ENCODE peak calls at places on chromosomes 16 and 17, in seven cellular contexts. One of them, this sample, is unnamed.

GRCh38 chr16:86298166-86299131 is 211.9 kb upstream of the FOXF1 start:
- DNase-seq in mucosa of descending colon: peak; percentile 35
- DNase-seq in A549: no peak
- DNase-seq in IMR-90: peak; percentile 88
- DNase-seq in fibroblast of villous mesenchyme: peak; percentile 98
- DNase-seq in fibroblast of pulmonary artery: no peak
- DNase-seq in fibroblast of lung: peak; percentile 64
- DNase-seq in this sample: peak; percentile 55

GRCh38 chr17:57671546-57672204 is 73.4 kb downstream of the CCDC182 start:
- DNase-seq in A549: peak; percentile 81
- DNase-seq in fibroblast of lung: peak; percentile 81
- DNase-seq in mucosa of descending colon: peak; percentile 71
- DNase-seq in fibroblast of villous mesenchyme: peak; percentile 81
- DNase-seq in fibroblast of pulmonary artery: peak; percentile 78
- DNase-seq in IMR-90: peak; percentile 69
- DNase-seq in this sample: peak; percentile 81

GRCh38 chr16:86377251-86378022 is 132.9 kb upstream of the FOXF1 start:
- DNase-seq in mucosa of descending colon: no peak
- DNase-seq in IMR-90: no peak
- DNase-seq in fibroblast of villous mesenchyme: no peak
- DNase-seq in fibroblast of lung: peak; percentile 43
- DNase-seq in A549: no peak
- DNase-seq in fibroblast of pulmonary artery: no peak
- DNase-seq in this sample: no peak

GRCh38 chr17:3207367-3207766 is at the start of gene OR1A1:
- DNase-seq in fibroblast of lung: no peak
- DNase-seq in A549: no peak
- DNase-seq in mucosa of descending colon: no peak
- DNase-seq in IMR-90: no peak
- DNase-seq in fibroblast of pulmonary artery: no peak
- DNase-seq in fibroblast of villous mesenchyme: no peak
- DNase-seq in this sample: no peak

GRCh38 chr17:81439926-81440450 is 44.7 kb downstream of the BAHCC1 start:
- DNase-seq in A549: no peak
- DNase-seq in fibroblast of lung: no peak
- DNase-seq in fibroblast of pulmonary artery: no peak
- DNase-seq in IMR-90: no peak
- DNase-seq in mucosa of descending colon: no peak
- DNase-seq in fibroblast of villous mesenchyme: no peak
- DNase-seq in this sample: no peak

GRCh38 chr17:42818379-42818778 is 5.7 kb downstream of the BECN1 start:
- DNase-seq in fibroblast of pulmonary artery: peak; percentile 46
- DNase-seq in fibroblast of lung: no peak
- DNase-seq in mucosa of descending colon: no peak
- DNase-seq in IMR-90: peak; percentile 33
- DNase-seq in fibroblast of villous mesenchyme: no peak
- DNase-seq in A549: no peak
- DNase-seq in this sample: no peak

GRCh38 chr16:3094289-3095027 is 4.6 kb downstream of the ZSCAN10 start:
- DNase-seq in fibroblast of lung: peak; percentile 49
- DNase-seq in fibroblast of pulmonary artery: peak; percentile 69
- DNase-seq in IMR-90: peak; percentile 23
- DNase-seq in mucosa of descending colon: peak; percentile 80
- DNase-seq in A549: peak; percentile 69
- DNase-seq in fibroblast of villous mesenchyme: peak; percentile 57
- DNase-seq in this sample: peak; percentile 61

GRCh38 chr17:21841839-21842238 is 149.5 kb downstream of the KCNJ18 start:
- DNase-seq in fibroblast of lung: no peak
- DNase-seq in fibroblast of pulmonary artery: no peak
- DNase-seq in fibroblast of villous mesenchyme: no peak
- DNase-seq in mucosa of descending colon: no peak
- DNase-seq in A549: no peak
- DNase-seq in IMR-90: no peak
- DNase-seq in this sample: no peak

GRCh38 chr17:46026815-46027125 is 27.7 kb downstream of the STH start:
- DNase-seq in A549: no peak
- DNase-seq in mucosa of descending colon: no peak
- DNase-seq in fibroblast of lung: no peak
- DNase-seq in IMR-90: no peak
- DNase-seq in fibroblast of pulmonary artery: no peak
- DNase-seq in fibroblast of villous mesenchyme: no peak
- DNase-seq in this sample: no peak

GRCh38 chr16:5044011-5044540 is 10.3 kb upstream of the NAGPA start:
- DNase-seq in fibroblast of lung: no peak
- DNase-seq in mucosa of descending colon: no peak
- DNase-seq in IMR-90: no peak
- DNase-seq in fibroblast of villous mesenchyme: no peak
- DNase-seq in A549: no peak
- DNase-seq in fibroblast of pulmonary artery: no peak
- DNase-seq in this sample: no peak

GRCh38 chr17:66753126-66753920 is 81.6 kb upstream of the CACNG5 start:
- DNase-seq in fibroblast of villous mesenchyme: no peak
- DNase-seq in IMR-90: no peak
- DNase-seq in mucosa of descending colon: no peak
- DNase-seq in fibroblast of pulmonary artery: no peak
- DNase-seq in A549: no peak
- DNase-seq in fibroblast of lung: no peak
- DNase-seq in this sample: no peak

GRCh38 chr17:28582513-28582912 is 5.8 kb upstream of the ALDOC start:
- DNase-seq in A549: no peak
- DNase-seq in fibroblast of lung: no peak
- DNase-seq in fibroblast of villous mesenchyme: no peak
- DNase-seq in IMR-90: no peak
- DNase-seq in fibroblast of pulmonary artery: no peak
- DNase-seq in mucosa of descending colon: no peak
- DNase-seq in this sample: no peak

GRCh38 chr17:58176200-58176599 is 9.4 kb downstream of the OR4D2 start:
- DNase-seq in mucosa of descending colon: no peak
- DNase-seq in fibroblast of villous mesenchyme: peak; percentile 12
- DNase-seq in fibroblast of lung: peak; percentile 12
- DNase-seq in IMR-90: peak; percentile 25
- DNase-seq in A549: no peak
- DNase-seq in fibroblast of pulmonary artery: peak; percentile 42
- DNase-seq in this sample: peak; percentile 54

GRCh38 chr17:64016248-64016784 is 4.1 kb downstream of the ICAM2 start:
- DNase-seq in IMR-90: no peak
- DNase-seq in fibroblast of pulmonary artery: no peak
- DNase-seq in fibroblast of villous mesenchyme: no peak
- DNase-seq in A549: no peak
- DNase-seq in fibroblast of lung: no peak
- DNase-seq in mucosa of descending colon: no peak
- DNase-seq in this sample: no peak

GRCh38 chr16:87552772-87553171 is 49.5 kb upstream of the JPH3 start:
- DNase-seq in fibroblast of lung: no peak
- DNase-seq in mucosa of descending colon: no peak
- DNase-seq in A549: no peak
- DNase-seq in fibroblast of pulmonary artery: no peak
- DNase-seq in IMR-90: no peak
- DNase-seq in fibroblast of villous mesenchyme: no peak
- DNase-seq in this sample: peak; percentile 32

GRCh38 chr17:80838381-80839345 is 153.0 kb upstream of the CHMP6 start:
- DNase-seq in A549: no peak
- DNase-seq in fibroblast of villous mesenchyme: no peak
- DNase-seq in mucosa of descending colon: no peak
- DNase-seq in fibroblast of pulmonary artery: no peak
- DNase-seq in IMR-90: no peak
- DNase-seq in fibroblast of lung: no peak
- DNase-seq in this sample: no peak

GRCh38 chr17:8256291-8256690 is 7.2 kb downstream of the PFAS start:
- DNase-seq in mucosa of descending colon: no peak
- DNase-seq in fibroblast of lung: no peak
- DNase-seq in fibroblast of villous mesenchyme: no peak
- DNase-seq in IMR-90: no peak
- DNase-seq in fibroblast of pulmonary artery: no peak
- DNase-seq in A549: no peak
- DNase-seq in this sample: no peak

GRCh38 chr17:8256691-8257090 is 7.6 kb downstream of the PFAS start:
- DNase-seq in fibroblast of lung: no peak
- DNase-seq in IMR-90: no peak
- DNase-seq in fibroblast of villous mesenchyme: no peak
- DNase-seq in fibroblast of pulmonary artery: no peak
- DNase-seq in mucosa of descending colon: no peak
- DNase-seq in A549: no peak
- DNase-seq in this sample: no peak

GRCh38 chr17:8254881-8255280 is 5.8 kb downstream of the PFAS start:
- DNase-seq in fibroblast of lung: no peak
- DNase-seq in fibroblast of pulmonary artery: no peak
- DNase-seq in fibroblast of villous mesenchyme: no peak
- DNase-seq in mucosa of descending colon: no peak
- DNase-seq in IMR-90: no peak
- DNase-seq in A549: no peak
- DNase-seq in this sample: no peak

GRCh38 chr17:8255499-8255898 is 6.4 kb downstream of the PFAS start:
- DNase-seq in fibroblast of lung: no peak
- DNase-seq in IMR-90: no peak
- DNase-seq in A549: peak; percentile 47
- DNase-seq in fibroblast of pulmonary artery: no peak
- DNase-seq in fibroblast of villous mesenchyme: no peak
- DNase-seq in mucosa of descending colon: no peak
- DNase-seq in this sample: peak; percentile 10

GRCh38 chr17:8253801-8254200 is 4.7 kb downstream of the PFAS start:
- DNase-seq in fibroblast of pulmonary artery: peak; percentile 36
- DNase-seq in A549: peak; percentile 62
- DNase-seq in IMR-90: no peak
- DNase-seq in mucosa of descending colon: peak; percentile 42
- DNase-seq in fibroblast of villous mesenchyme: peak; percentile 39
- DNase-seq in fibroblast of lung: no peak
- DNase-seq in this sample: peak; percentile 41
- TF ChIP-seq CTCF in fibroblast of pulmonary artery: peak; percentile 39
- TF ChIP-seq CTCF in A549: peak; percentile 48
- TF ChIP-seq CTCF in IMR-90: peak; percentile 15
- TF ChIP-seq CTCF in mucosa of descending colon: no peak
- TF ChIP-seq CTCF in fibroblast of villous mesenchyme: peak; percentile 53
- TF ChIP-seq CTCF in fibroblast of lung: no peak
- TF ChIP-seq CTCF in this sample: peak; percentile 61

DNA sequence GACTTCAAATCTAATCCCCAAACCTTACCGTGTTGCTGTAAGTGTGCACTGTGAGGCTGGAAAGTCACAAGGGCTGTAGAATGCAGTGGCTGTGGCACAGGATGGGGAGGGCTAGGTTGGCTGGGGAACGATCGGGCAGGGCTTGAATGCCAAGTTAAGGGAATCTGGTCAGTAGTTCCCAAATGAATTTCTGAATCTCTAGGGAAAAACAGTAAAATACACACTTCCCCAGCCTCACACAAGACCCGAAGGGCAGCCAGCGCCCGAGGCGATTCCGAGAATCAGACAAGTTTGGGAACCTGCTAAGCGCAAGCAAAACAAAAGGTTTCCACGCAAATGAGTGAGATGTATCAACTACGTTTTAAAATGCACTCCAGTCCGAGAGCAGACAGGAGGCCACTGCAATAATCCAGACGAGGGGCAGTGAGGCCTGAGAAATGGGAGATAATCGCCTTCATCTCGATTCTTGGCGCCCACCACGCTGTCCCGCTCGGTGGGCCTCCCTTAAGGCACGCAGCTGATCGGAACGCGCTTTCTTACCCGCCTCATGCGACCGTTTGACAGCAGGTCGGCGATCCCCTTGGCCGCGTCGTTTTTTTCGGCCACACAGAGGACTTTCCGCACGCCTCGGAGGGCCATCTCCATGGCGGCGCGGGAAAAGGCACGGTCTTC is 599 bp downstream of the TOP3A start:
- DNase-seq in fibroblast of lung: peak; percentile 9
- DNase-seq in fibroblast of villous mesenchyme: peak; percentile 27
- DNase-seq in IMR-90: peak; percentile 5
- DNase-seq in mucosa of descending colon: peak; percentile 13
- DNase-seq in A549: no peak
- DNase-seq in fibroblast of pulmonary artery: peak; percentile 16
- DNase-seq in this sample: peak; percentile 36
- TF ChIP-seq CTCF in fibroblast of lung: no peak
- TF ChIP-seq CTCF in fibroblast of villous mesenchyme: no peak
- TF ChIP-seq CTCF in IMR-90: no peak
- TF ChIP-seq CTCF in mucosa of descending colon: no peak
- TF ChIP-seq CTCF in A549: no peak
- TF ChIP-seq CTCF in fibroblast of pulmonary artery: no peak
- TF ChIP-seq CTCF in this sample: no peak

DNA sequence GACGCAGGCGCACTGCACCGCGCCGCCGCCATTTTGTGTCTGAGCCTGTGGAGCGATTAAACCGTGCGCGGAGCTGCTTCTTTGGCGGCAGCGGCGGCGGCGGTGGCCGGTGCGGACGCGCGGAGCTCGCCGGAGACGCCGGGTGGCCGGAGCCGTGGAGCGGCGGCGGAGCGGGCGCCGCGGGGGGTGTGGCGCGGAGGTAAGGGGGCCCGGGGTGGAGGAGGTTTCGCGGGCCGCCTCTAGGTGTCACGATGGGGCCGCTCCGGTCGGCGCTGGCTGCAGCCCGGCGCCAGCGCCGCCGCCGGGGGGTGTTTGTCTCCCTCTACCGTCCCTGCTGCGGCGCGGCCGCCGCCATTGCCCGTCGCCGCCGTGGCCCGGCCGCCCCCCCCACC is at the start of gene CTCF:
- DNase-seq in IMR-90: peak; percentile 81
- DNase-seq in mucosa of descending colon: peak; percentile 82
- DNase-seq in fibroblast of lung: peak; percentile 82
- DNase-seq in fibroblast of pulmonary artery: peak; percentile 83
- DNase-seq in fibroblast of villous mesenchyme: peak; percentile 86
- DNase-seq in A549: peak; percentile 84
- DNase-seq in this sample: peak; percentile 86
- TF ChIP-seq CTCF in IMR-90: peak; percentile 95
- TF ChIP-seq CTCF in mucosa of descending colon: peak; percentile 41
- TF ChIP-seq CTCF in fibroblast of lung: peak; percentile 16
- TF ChIP-seq CTCF in fibroblast of pulmonary artery: peak; percentile 17
- TF ChIP-seq CTCF in fibroblast of villous mesenchyme: peak; percentile 37
- TF ChIP-seq CTCF in A549: peak; percentile 93
- TF ChIP-seq CTCF in this sample: peak; percentile 40

GRCh38 chr17:34081269-34081668 is 173.8 kb upstream of the CCL2 start:
- DNase-seq in A549: peak; percentile 27
- DNase-seq in fibroblast of villous mesenchyme: no peak
- DNase-seq in fibroblast of lung: no peak
- DNase-seq in IMR-90: peak; percentile 6
- DNase-seq in fibroblast of pulmonary artery: peak; percentile 17
- DNase-seq in mucosa of descending colon: peak; percentile 2
- DNase-seq in this sample: peak; percentile 4
- TF ChIP-seq CTCF in A549: peak; percentile 36
- TF ChIP-seq CTCF in fibroblast of villous mesenchyme: peak; percentile 13
- TF ChIP-seq CTCF in fibroblast of lung: peak; percentile 28
- TF ChIP-seq CTCF in IMR-90: peak; percentile 41
- TF ChIP-seq CTCF in fibroblast of pulmonary artery: peak; percentile 48
- TF ChIP-seq CTCF in mucosa of descending colon: no peak
- TF ChIP-seq CTCF in this sample: peak; percentile 19

DNA sequence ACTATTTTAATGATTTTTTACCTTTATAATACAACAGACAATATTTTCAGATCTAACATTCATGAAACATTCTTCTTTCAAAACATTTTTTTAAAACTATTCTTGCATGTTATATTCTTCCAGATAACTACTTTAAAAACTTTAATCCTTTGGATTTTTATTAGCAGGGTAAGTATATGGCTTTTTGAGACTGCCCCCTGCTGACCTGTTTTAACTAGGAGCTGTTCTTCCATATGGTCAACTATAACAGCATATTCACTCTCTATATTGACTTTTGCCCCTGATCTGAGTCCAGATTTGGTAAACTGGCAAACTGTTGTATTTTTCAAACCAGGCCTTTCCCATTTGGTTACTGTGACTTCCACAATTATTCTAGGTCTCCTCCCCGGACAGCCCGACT is 16.5 kb downstream of the ZNF18 start:
- DNase-seq in A549: no peak
- DNase-seq in fibroblast of lung: peak; percentile 17
- DNase-seq in fibroblast of villous mesenchyme: peak; percentile 11
- DNase-seq in IMR-90: no peak
- DNase-seq in fibroblast of pulmonary artery: peak; percentile 26
- DNase-seq in mucosa of descending colon: no peak
- DNase-seq in this sample: peak; percentile 36
- TF ChIP-seq CTCF in A549: peak; percentile 15
- TF ChIP-seq CTCF in fibroblast of lung: peak; percentile 51
- TF ChIP-seq CTCF in fibroblast of villous mesenchyme: peak; percentile 40
- TF ChIP-seq CTCF in IMR-90: peak; percentile 23
- TF ChIP-seq CTCF in fibroblast of pulmonary artery: peak; percentile 46
- TF ChIP-seq CTCF in mucosa of descending colon: no peak
- TF ChIP-seq CTCF in this sample: peak; percentile 52

GRCh38 chr17:44218344-44219125 is 940 bp downstream of the UBTF start:
- DNase-seq in fibroblast of lung: peak; percentile 86
- DNase-seq in IMR-90: peak; percentile 83
- DNase-seq in fibroblast of pulmonary artery: peak; percentile 89
- DNase-seq in A549: peak; percentile 93
- DNase-seq in fibroblast of villous mesenchyme: peak; percentile 92
- DNase-seq in mucosa of descending colon: peak; percentile 88
- DNase-seq in this sample: peak; percentile 91
- TF ChIP-seq CTCF in fibroblast of lung: peak; percentile 32
- TF ChIP-seq CTCF in IMR-90: peak; percentile 66
- TF ChIP-seq CTCF in fibroblast of pulmonary artery: peak; percentile 26
- TF ChIP-seq CTCF in A549: peak; percentile 67
- TF ChIP-seq CTCF in fibroblast of villous mesenchyme: peak; percentile 56
- TF ChIP-seq CTCF in mucosa of descending colon: peak; percentile 73
- TF ChIP-seq CTCF in this sample: peak; percentile 43

This sample was measured in choroid plexus epithelial cell.